ENCODE peak calls at places on chromosomes 6 and 20, in four cellular contexts. V, O, L and Y are unnamed samples.

GRCh38 chr20:9889270-9889981 is 50.5 kb upstream of the PAK5 start:
- DNase-seq in V (no peak), O (no peak), L (no peak), Y (no peak)

GRCh38 chr6:86477510-86478166 is 459.7 kb upstream of the HTR1E start:
- DNase-seq in V (no peak), O (no peak), L (no peak), Y (no peak)

GRCh38 chr20:58472273-58473018 is 42.8 kb downstream of the APCDD1L start:
- DNase-seq in V (no peak), O (no peak), L (no peak), Y (no peak)

GRCh38 chr6:7004581-7005297 is 103.0 kb upstream of the RREB1 start:
- DNase-seq in V (no peak), O (no peak), L (no peak), Y (no peak)

GRCh38 chr6:37485259-37485658 is 14.4 kb downstream of the CCDC167 start:
- DNase-seq in V (no peak), O (no peak), L (no peak), Y (no peak)

GRCh38 chr20:21820688-21821087 is 115.2 kb downstream of the PAX1 start:
- DNase-seq in V (no peak), O (no peak), L (no peak), Y (no peak)

GRCh38 chr6:146041282-146041681 is 12.4 kb downstream of the GRM1 start:
- DNase-seq in V (no peak), O (no peak), L (peak), Y (no peak)

GRCh38 chr20:19620471-19620870 is 137.6 kb upstream of the RIN2 start:
- DNase-seq in V (no peak), O (no peak), L (no peak), Y (no peak)

GRCh38 chr6:217048-217659 is 75.1 kb upstream of the DUSP22 start:
- DNase-seq in V (no peak), O (peak), L (no peak), Y (no peak)

GRCh38 chr6:44182911-44183390 is 24.3 kb downstream of the CAPN11 start:
- DNase-seq in V (no peak), O (no peak), L (no peak), Y (no peak)

GRCh38 chr6:15207923-15208322 is 37.9 kb upstream of the JARID2 start:
- DNase-seq in V (peak), O (no peak), L (peak), Y (no peak)

GRCh38 chr20:38275815-38276550 is 15.4 kb upstream of the KIAA1755 start:
- DNase-seq in V (peak), O (no peak), L (no peak), Y (no peak)

GRCh38 chr6:17585766-17586502 is 14.2 kb upstream of the FAM8A1 start:
- DNase-seq in V (no peak), O (no peak), L (no peak), Y (no peak)

GRCh38 chr6:23456396-23456795 is 669.6 kb upstream of the NRSN1 start:
- DNase-seq in V (no peak), O (no peak), L (no peak), Y (no peak)

GRCh38 chr20:25272223-25273000 is 24.5 kb downstream of the PYGB start:
- DNase-seq in V (no peak), O (no peak), L (no peak), Y (no peak)

GRCh38 chr6:31402324-31403282 is 792 bp upstream of the MICA start:
- DNase-seq in V (no peak), O (no peak), L (no peak), Y (no peak)

GRCh38 chr6:3367630-3368029 is 89.2 kb downstream of the SLC22A23 start:
- DNase-seq in V (no peak), O (no peak), L (no peak), Y (no peak)

GRCh38 chr6:61640463-61640862 is 645.6 kb downstream of the KHDRBS2 start:
- DNase-seq in V (no peak), O (no peak), L (no peak), Y (no peak)

GRCh38 chr6:89583559-89583958 is 55.0 kb downstream of the LYRM2 start:
- DNase-seq in V (no peak), O (no peak), L (no peak), Y (no peak)
- TF ChIP-seq CTCF in V (no peak), O (no peak), L (no peak), Y (no peak)

DNA sequence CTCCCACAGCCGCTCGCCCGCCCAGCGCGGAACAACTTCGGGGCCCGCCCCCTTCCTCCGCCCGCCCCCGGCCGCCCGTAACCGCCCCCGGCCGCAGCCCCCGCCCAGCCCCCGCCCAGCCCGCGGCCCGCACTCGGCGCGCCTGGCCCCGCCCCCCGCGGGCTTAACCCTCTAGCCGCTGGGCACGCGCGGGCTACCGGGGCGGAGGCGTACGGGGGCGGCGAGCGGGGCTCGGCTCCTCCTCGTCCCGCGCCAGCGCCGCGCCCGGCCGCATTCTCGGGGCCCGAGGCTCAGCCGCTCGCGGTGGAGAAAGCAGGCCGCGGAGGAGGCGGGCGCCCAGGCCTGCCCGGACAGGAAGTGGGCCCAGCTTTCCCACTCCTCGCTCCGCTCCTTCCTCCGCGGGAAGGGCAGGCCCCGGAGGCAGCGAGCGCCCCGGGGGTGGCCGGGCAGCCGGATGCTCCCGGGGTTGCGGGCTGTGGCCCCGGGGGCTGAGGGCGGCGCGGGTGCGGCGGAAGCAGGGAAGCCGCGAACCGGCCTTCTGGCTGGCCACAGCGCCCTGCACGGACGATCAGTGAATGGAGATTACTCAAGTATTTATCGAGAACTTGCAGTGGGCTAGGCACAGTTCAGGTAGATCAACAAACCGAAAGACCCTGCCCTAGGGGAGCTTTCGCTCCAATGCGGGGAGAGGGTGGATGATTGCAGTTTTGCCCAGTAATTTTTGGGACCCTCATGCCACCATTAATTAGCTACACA is at the start of gene TRAM2:
- DNase-seq in V (peak), O (peak), L (peak), Y (peak)
- TF ChIP-seq CTCF in V (no peak), O (no peak), L (no peak), Y (no peak)

DNA sequence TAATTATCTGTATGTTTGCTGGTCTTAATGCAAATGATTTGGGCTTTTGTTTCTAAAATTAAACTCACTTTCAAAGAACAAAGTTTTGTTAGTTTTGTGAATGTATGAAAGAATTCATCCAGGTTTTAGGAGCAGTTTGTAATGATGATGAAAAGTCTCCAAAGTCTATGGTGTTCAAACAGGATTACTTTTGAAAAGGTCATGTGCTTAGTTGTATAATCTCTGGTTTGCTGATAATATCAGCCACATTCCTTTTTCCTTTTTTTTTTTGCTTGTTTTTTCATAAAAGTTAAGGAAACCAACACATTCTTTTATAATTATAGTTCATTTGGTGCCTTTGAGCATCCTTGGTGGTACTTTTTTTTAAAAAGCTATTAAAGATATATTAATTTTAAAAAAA is 88.9 kb downstream of the RTN4IP1 start:
- DNase-seq in V (no peak), O (no peak), L (no peak), Y (no peak)
- TF ChIP-seq CTCF in V (no peak), O (no peak), L (no peak), Y (no peak)

DNA sequence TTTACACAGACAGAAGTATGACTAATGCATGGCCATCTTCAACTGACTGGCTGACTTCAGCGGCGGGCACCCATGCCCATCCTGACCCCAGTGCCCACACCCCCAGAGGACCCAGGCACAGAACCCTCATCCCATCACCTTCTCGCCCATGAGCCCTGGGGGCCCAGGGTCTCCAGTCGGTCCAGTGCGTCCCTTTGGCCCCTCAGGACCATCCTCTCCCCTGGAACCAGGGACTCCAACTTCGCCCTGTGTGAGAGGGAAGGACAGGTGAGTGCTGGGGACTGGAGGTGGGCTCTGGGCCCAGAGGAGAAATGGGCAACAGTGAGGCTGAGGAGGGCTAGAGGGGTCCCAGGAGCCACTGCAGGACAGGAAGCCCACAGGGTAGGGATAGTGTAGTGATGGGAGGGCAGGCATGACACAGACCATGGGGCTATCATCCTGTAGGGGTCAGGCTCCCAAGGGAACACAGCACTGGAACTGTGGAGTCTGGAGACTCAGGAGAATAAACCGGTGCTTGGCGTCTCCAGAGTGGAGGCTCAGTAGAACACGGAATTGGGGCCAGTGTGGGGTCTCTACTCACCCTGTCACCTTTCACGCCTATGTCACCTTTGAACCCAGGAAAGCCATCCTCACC is 16.7 kb downstream of the COL11A2 start:
- DNase-seq in V (no peak), O (no peak), L (no peak), Y (no peak)
- TF ChIP-seq CTCF in V (no peak), O (no peak), L (no peak), Y (no peak)

GRCh38 chr6:41278699-41279405 is 7.6 kb downstream of the TREM1 start:
- DNase-seq in V (peak), O (peak), L (peak), Y (peak)
- TF ChIP-seq CTCF in V (peak), O (no peak), L (peak), Y (peak)

GRCh38 chr20:5070570-5070969 is 49.2 kb downstream of the PCNA start:
- DNase-seq in V (no peak), O (no peak), L (no peak), Y (no peak)
- TF ChIP-seq CTCF in V (no peak), O (no peak), L (no peak), Y (no peak)